ENCODE peak calls at places on chromosomes 3 and 15, in ten cellular contexts. One of them, this sample, is unnamed.

GRCh38 chr3:131110087-131110486 is 83.4 kb downstream of the NEK11 start:
- DNase-seq in Peyer's patch: no peak
- DNase-seq in PC-9: peak; percentile 7
- DNase-seq in SK-N-SH: no peak
- DNase-seq in spleen: no peak
- DNase-seq in stomach: no peak
- DNase-seq in GM23338: no peak
- DNase-seq in A549: no peak
- DNase-seq in cardiac muscle cell: peak; percentile 80
- DNase-seq in AG04450: no peak
- DNase-seq in this sample: no peak

GRCh38 chr3:85589145-85589544 is 630.4 kb downstream of the CADM2 start:
- DNase-seq in Peyer's patch: no peak
- DNase-seq in PC-9: no peak
- DNase-seq in SK-N-SH: no peak
- DNase-seq in spleen: no peak
- DNase-seq in stomach: no peak
- DNase-seq in GM23338: no peak
- DNase-seq in A549: no peak
- DNase-seq in cardiac muscle cell: peak; percentile 2
- DNase-seq in AG04450: no peak
- DNase-seq in this sample: peak; percentile 36

GRCh38 chr3:124768812-124769211 is 38.6 kb downstream of the UMPS start:
- DNase-seq in Peyer's patch: no peak
- DNase-seq in PC-9: no peak
- DNase-seq in SK-N-SH: peak; percentile 40
- DNase-seq in spleen: peak; percentile 59
- DNase-seq in stomach: no peak
- DNase-seq in GM23338: peak; percentile 43
- DNase-seq in A549: peak; percentile 90
- DNase-seq in cardiac muscle cell: no peak
- DNase-seq in AG04450: no peak
- DNase-seq in this sample: no peak

GRCh38 chr3:78613366-78614008 is 1154.3 kb downstream of the ROBO1 start:
- DNase-seq in Peyer's patch: no peak
- DNase-seq in PC-9: no peak
- DNase-seq in SK-N-SH: no peak
- DNase-seq in spleen: no peak
- DNase-seq in stomach: peak; percentile 32
- DNase-seq in GM23338: no peak
- DNase-seq in A549: no peak
- DNase-seq in cardiac muscle cell: no peak
- DNase-seq in AG04450: no peak
- DNase-seq in this sample: no peak

GRCh38 chr3:172751188-172751571 is 654 bp downstream of the ECT2 start:
- DNase-seq in Peyer's patch: no peak
- DNase-seq in PC-9: no peak
- DNase-seq in SK-N-SH: peak; percentile 40
- DNase-seq in spleen: no peak
- DNase-seq in stomach: no peak
- DNase-seq in GM23338: no peak
- DNase-seq in A549: no peak
- DNase-seq in cardiac muscle cell: peak; percentile 34
- DNase-seq in AG04450: no peak
- DNase-seq in this sample: no peak

GRCh38 chr3:173583496-173583895 is 186.0 kb downstream of the NLGN1 start:
- DNase-seq in Peyer's patch: no peak
- DNase-seq in PC-9: no peak
- DNase-seq in SK-N-SH: no peak
- DNase-seq in spleen: no peak
- DNase-seq in stomach: no peak
- DNase-seq in GM23338: peak; percentile 84
- DNase-seq in A549: no peak
- DNase-seq in cardiac muscle cell: no peak
- DNase-seq in AG04450: no peak
- DNase-seq in this sample: no peak

GRCh38 chr3:100781311-100781710 is 72.0 kb downstream of the TFG start:
- DNase-seq in Peyer's patch: no peak
- DNase-seq in PC-9: no peak
- DNase-seq in SK-N-SH: no peak
- DNase-seq in spleen: no peak
- DNase-seq in stomach: no peak
- DNase-seq in GM23338: no peak
- DNase-seq in A549: no peak
- DNase-seq in cardiac muscle cell: no peak
- DNase-seq in AG04450: no peak
- DNase-seq in this sample: no peak

GRCh38 chr15:69194854-69195253 is 34.4 kb downstream of the GLCE start:
- DNase-seq in Peyer's patch: no peak
- DNase-seq in PC-9: no peak
- DNase-seq in SK-N-SH: no peak
- DNase-seq in spleen: no peak
- DNase-seq in stomach: no peak
- DNase-seq in GM23338: no peak
- DNase-seq in A549: no peak
- DNase-seq in cardiac muscle cell: peak; percentile 24
- DNase-seq in AG04450: no peak
- DNase-seq in this sample: no peak

GRCh38 chr3:142028174-142028833 is 121.0 kb downstream of the TFDP2 start:
- DNase-seq in Peyer's patch: no peak
- DNase-seq in PC-9: peak; percentile 35
- DNase-seq in SK-N-SH: peak; percentile 49
- DNase-seq in spleen: no peak
- DNase-seq in stomach: no peak
- DNase-seq in GM23338: peak; percentile 95
- DNase-seq in A549: no peak
- DNase-seq in cardiac muscle cell: peak; percentile 86
- DNase-seq in AG04450: peak; percentile 57
- DNase-seq in this sample: peak; percentile 66
- TF ChIP-seq CTCF in Peyer's patch: no peak
- TF ChIP-seq CTCF in PC-9: no peak
- TF ChIP-seq CTCF in SK-N-SH: no peak
- TF ChIP-seq CTCF in spleen: no peak
- TF ChIP-seq CTCF in stomach: peak; percentile 11
- TF ChIP-seq CTCF in GM23338: no peak
- TF ChIP-seq CTCF in A549: no peak
- TF ChIP-seq CTCF in cardiac muscle cell: no peak
- TF ChIP-seq CTCF in AG04450: no peak
- TF ChIP-seq CTCF in this sample: no peak

GRCh38 chr15:74906193-74906449 is 530 bp downstream of the FAM219B start:
- DNase-seq in Peyer's patch: no peak
- DNase-seq in PC-9: peak; percentile 35
- DNase-seq in SK-N-SH: no peak
- DNase-seq in spleen: no peak
- DNase-seq in stomach: peak; percentile 31
- DNase-seq in GM23338: peak; percentile 57
- DNase-seq in A549: peak; percentile 49
- DNase-seq in cardiac muscle cell: peak; percentile 33
- DNase-seq in AG04450: no peak
- DNase-seq in this sample: no peak

GRCh38 chr15:74906450-74907276 is at the start of gene FAM219B:
- DNase-seq in Peyer's patch: peak; percentile 93
- DNase-seq in PC-9: peak; percentile 87
- DNase-seq in SK-N-SH: peak; percentile 98
- DNase-seq in spleen: peak; percentile 99
- DNase-seq in stomach: peak; percentile 95
- DNase-seq in GM23338: peak; percentile 97
- DNase-seq in A549: peak; percentile 98
- DNase-seq in cardiac muscle cell: peak; percentile 87
- DNase-seq in AG04450: peak; percentile 60
- DNase-seq in this sample: peak; percentile 48

GRCh38 chr15:74902295-74903075 is 4.2 kb downstream of the FAM219B start:
- DNase-seq in Peyer's patch: no peak
- DNase-seq in PC-9: no peak
- DNase-seq in SK-N-SH: no peak
- DNase-seq in spleen: peak; percentile 63
- DNase-seq in stomach: no peak
- DNase-seq in GM23338: no peak
- DNase-seq in A549: no peak
- DNase-seq in cardiac muscle cell: no peak
- DNase-seq in AG04450: no peak
- DNase-seq in this sample: no peak

GRCh38 chr15:74901612-74902063 is 5.0 kb downstream of the FAM219B start:
- DNase-seq in Peyer's patch: peak; percentile 61
- DNase-seq in PC-9: peak; percentile 71
- DNase-seq in SK-N-SH: peak; percentile 80
- DNase-seq in spleen: peak; percentile 80
- DNase-seq in stomach: peak; percentile 74
- DNase-seq in GM23338: peak; percentile 64
- DNase-seq in A549: peak; percentile 91
- DNase-seq in cardiac muscle cell: peak; percentile 70
- DNase-seq in AG04450: peak; percentile 26
- DNase-seq in this sample: no peak

DNA sequence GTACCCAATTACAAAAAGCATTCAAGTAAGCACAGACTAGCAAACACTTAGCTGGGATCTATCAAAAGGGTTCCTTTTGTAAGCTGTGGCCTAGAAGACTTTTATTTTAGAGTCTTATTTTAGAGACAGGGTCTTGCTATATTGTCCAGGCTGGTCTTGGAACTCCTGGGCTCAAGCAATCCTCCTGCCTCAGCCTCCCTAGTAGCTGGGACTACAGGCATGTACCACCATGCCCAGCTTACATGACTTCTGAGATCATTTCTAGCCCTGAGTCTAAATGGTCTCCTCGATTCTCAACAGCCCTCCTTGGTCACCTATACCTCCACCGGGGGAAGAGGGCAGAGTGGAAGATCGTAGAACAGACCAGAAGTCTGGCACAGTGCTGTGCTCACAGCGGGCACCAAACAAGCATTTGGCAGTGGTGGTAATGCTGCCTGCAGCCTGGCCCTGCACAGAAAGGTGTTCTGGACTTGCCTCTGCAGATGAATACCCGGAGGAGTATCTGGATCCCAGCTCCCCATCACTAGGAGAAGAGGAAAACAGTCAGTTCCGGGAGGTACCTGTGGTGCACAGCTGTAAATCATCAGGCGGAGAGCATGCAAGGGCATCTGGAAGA is 2.4 kb downstream of the FAM219B start:
- DNase-seq in Peyer's patch: no peak
- DNase-seq in PC-9: no peak
- DNase-seq in SK-N-SH: no peak
- DNase-seq in spleen: peak; percentile 34
- DNase-seq in stomach: no peak
- DNase-seq in GM23338: no peak
- DNase-seq in A549: no peak
- DNase-seq in cardiac muscle cell: no peak
- DNase-seq in AG04450: no peak
- DNase-seq in this sample: no peak
- H3K4me3 ChIP-seq in Peyer's patch: no peak overlapping the region
- H3K4me3 ChIP-seq in PC-9: no peak overlapping the region
- H3K4me3 ChIP-seq in SK-N-SH: no peak overlapping the region
- H3K4me3 ChIP-seq in spleen: no peak overlapping the region
- H3K4me3 ChIP-seq in stomach: no peak overlapping the region
- H3K4me3 ChIP-seq in GM23338: no peak overlapping the region
- H3K4me3 ChIP-seq in A549: no peak overlapping the region
- H3K4me3 ChIP-seq in cardiac muscle cell: no peak overlapping the region
- H3K4me3 ChIP-seq in AG04450: no peak overlapping the region
- H3K4me3 ChIP-seq in this sample: peak overlapping the region; percentile 84

GRCh38 chr3:57094011-57094535 is 33.6 kb downstream of the SPATA12 start:
- DNase-seq in Peyer's patch: no peak
- DNase-seq in PC-9: no peak
- DNase-seq in SK-N-SH: no peak
- DNase-seq in spleen: no peak
- DNase-seq in stomach: no peak
- DNase-seq in GM23338: no peak
- DNase-seq in A549: no peak
- DNase-seq in cardiac muscle cell: no peak
- DNase-seq in AG04450: no peak
- DNase-seq in this sample: no peak

GRCh38 chr3:57094606-57095005 is 34.1 kb downstream of the SPATA12 start:
- DNase-seq in Peyer's patch: no peak
- DNase-seq in PC-9: no peak
- DNase-seq in SK-N-SH: no peak
- DNase-seq in spleen: no peak
- DNase-seq in stomach: no peak
- DNase-seq in GM23338: no peak
- DNase-seq in A549: no peak
- DNase-seq in cardiac muscle cell: peak; percentile 31
- DNase-seq in AG04450: peak; percentile 39
- DNase-seq in this sample: peak; percentile 30

GRCh38 chr3:57091874-57092273 is 31.4 kb downstream of the SPATA12 start:
- DNase-seq in Peyer's patch: no peak
- DNase-seq in PC-9: no peak
- DNase-seq in SK-N-SH: no peak
- DNase-seq in spleen: no peak
- DNase-seq in stomach: no peak
- DNase-seq in GM23338: no peak
- DNase-seq in A549: no peak
- DNase-seq in cardiac muscle cell: no peak
- DNase-seq in AG04450: no peak
- DNase-seq in this sample: no peak

GRCh38 chr3:57095361-57095760 is 34.9 kb downstream of the SPATA12 start:
- DNase-seq in Peyer's patch: no peak
- DNase-seq in PC-9: no peak
- DNase-seq in SK-N-SH: no peak
- DNase-seq in spleen: no peak
- DNase-seq in stomach: no peak
- DNase-seq in GM23338: no peak
- DNase-seq in A549: no peak
- DNase-seq in cardiac muscle cell: no peak
- DNase-seq in AG04450: no peak
- DNase-seq in this sample: peak; percentile 25

DNA sequence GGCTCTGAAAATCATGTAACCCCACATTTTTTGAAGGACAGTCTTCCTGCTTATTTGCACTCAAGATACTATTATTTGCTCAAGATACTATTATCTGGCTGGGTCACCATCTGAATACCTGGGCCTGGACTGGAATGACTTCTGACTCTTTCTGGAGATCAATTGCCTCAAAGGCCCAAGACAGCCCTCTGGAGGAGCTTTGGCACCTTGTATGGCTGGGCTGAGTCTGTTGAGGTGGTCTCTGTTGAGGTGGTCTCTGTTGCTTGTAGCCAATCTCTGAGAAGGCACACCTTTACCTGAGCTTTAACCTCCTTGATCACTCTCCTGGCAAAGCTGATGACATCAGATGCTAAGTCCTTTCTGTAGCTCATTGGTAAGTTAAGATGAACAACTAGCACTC is 33.0 kb downstream of the SPATA12 start:
- DNase-seq in Peyer's patch: no peak
- DNase-seq in PC-9: no peak
- DNase-seq in SK-N-SH: no peak
- DNase-seq in spleen: no peak
- DNase-seq in stomach: no peak
- DNase-seq in GM23338: no peak
- DNase-seq in A549: no peak
- DNase-seq in cardiac muscle cell: no peak
- DNase-seq in AG04450: no peak
- DNase-seq in this sample: no peak
- TF ChIP-seq CTCF in Peyer's patch: no peak
- TF ChIP-seq CTCF in PC-9: no peak
- TF ChIP-seq CTCF in SK-N-SH: no peak
- TF ChIP-seq CTCF in spleen: no peak
- TF ChIP-seq CTCF in stomach: no peak
- TF ChIP-seq CTCF in GM23338: peak; percentile 37
- TF ChIP-seq CTCF in A549: no peak
- TF ChIP-seq CTCF in cardiac muscle cell: no peak
- TF ChIP-seq CTCF in AG04450: no peak
- TF ChIP-seq CTCF in this sample: no peak

DNA sequence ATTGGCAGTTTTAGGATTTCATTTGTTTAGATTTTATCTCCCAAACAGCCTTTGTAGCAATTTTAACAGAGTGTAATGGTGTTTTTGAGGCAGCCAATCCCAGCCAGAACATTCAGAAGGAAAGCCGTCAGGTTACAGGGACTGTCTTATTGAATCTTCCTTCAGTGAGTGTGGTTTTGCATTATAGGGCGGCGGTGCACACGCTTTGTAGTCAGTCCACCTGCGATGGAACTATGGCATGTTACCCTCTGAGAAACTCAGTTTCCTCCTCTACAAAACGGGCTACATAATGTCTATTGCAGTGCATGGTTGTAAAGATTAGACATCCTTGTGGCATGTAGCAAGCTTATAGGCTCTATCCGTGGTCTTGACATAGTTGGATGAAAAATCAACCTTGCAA is 1.0 kb downstream of the LRRC28 start:
- DNase-seq in Peyer's patch: no peak
- DNase-seq in PC-9: no peak
- DNase-seq in SK-N-SH: no peak
- DNase-seq in spleen: no peak
- DNase-seq in stomach: no peak
- DNase-seq in GM23338: no peak
- DNase-seq in A549: no peak
- DNase-seq in cardiac muscle cell: no peak
- DNase-seq in AG04450: no peak
- DNase-seq in this sample: no peak
- H3K4me3 ChIP-seq in Peyer's patch: no peak overlapping the region
- H3K4me3 ChIP-seq in PC-9: peak overlapping the region; percentile 74
- H3K4me3 ChIP-seq in SK-N-SH: peak overlapping the region; percentile 87
- H3K4me3 ChIP-seq in spleen: peak overlapping the region; percentile 69
- H3K4me3 ChIP-seq in stomach: peak overlapping the region; percentile 79
- H3K4me3 ChIP-seq in GM23338: peak overlapping the region; percentile 76
- H3K4me3 ChIP-seq in A549: peak overlapping the region; percentile 76
- H3K4me3 ChIP-seq in cardiac muscle cell: peak overlapping the region; percentile 67
- H3K4me3 ChIP-seq in AG04450: peak overlapping the region; percentile 77
- H3K4me3 ChIP-seq in this sample: peak overlapping the region; percentile 70